ENCODE peak calls at places on chromosome 15, in five cellular contexts. Q is GM12865, D is DMS153, O is nucleus accumbens, K is foreskin melanocyte. X is an unnamed sample.

GRCh38 chr15:47331796-47332480 is 385.4 kb upstream of the SEMA6D start:
- DNase-seq in D (peak), Q (no peak), K (no peak), O (no peak), X (no peak)

GRCh38 chr15:52252781-52253180 is 42.8 kb downstream of the MYO5C start:
- DNase-seq in O (no peak), K (peak), D (no peak), Q (no peak), X (no peak)

GRCh38 chr15:94844188-94844532 is 612.8 kb downstream of the MCTP2 start:
- DNase-seq in O (no peak), Q (no peak), D (no peak), K (no peak), X (no peak)

GRCh38 chr15:42605281-42605744 is 29.9 kb downstream of the STARD9 start:
- DNase-seq in Q (peak), K (no peak), D (no peak), O (no peak), X (no peak)

GRCh38 chr15:27763514-27763913 is 335.6 kb downstream of the OCA2 start:
- DNase-seq in Q (no peak), K (no peak), D (no peak), O (no peak), X (no peak)

GRCh38 chr15:99209326-99209725 is 40.1 kb downstream of the TTC23 start:
- DNase-seq in K (no peak), O (no peak), D (no peak), Q (no peak), X (no peak)

GRCh38 chr15:46413799-46414198 is 779.0 kb downstream of the SQOR start:
- DNase-seq in D (no peak), Q (no peak), K (no peak), O (no peak), X (no peak)

GRCh38 chr15:45637552-45638033 is 2.8 kb downstream of the SQOR start:
- DNase-seq in O (no peak), D (no peak), Q (peak), K (peak), X (no peak)

GRCh38 chr15:91692596-91692995 is 160.9 kb upstream of the SLCO3A1 start:
- DNase-seq in Q (no peak), O (no peak), K (no peak), D (no peak), X (no peak)

GRCh38 chr15:90225504-90226234 is 8.1 kb downstream of the CIB1 start:
- DNase-seq in Q (no peak), D (peak), K (no peak), O (no peak), X (no peak)

GRCh38 chr15:35206060-35206675 is 121.1 kb upstream of the NANOGP8 start:
- DNase-seq in Q (peak), K (peak), D (no peak), O (no peak), X (no peak)

GRCh38 chr15:79969175-79969574 is 1.8 kb downstream of the BCL2A1 start:
- DNase-seq in Q (no peak), D (no peak), O (no peak), K (peak), X (no peak)

GRCh38 chr15:56410712-56411111 is 45.5 kb downstream of the TEX9 start:
- DNase-seq in D (no peak), O (no peak), K (no peak), Q (peak), X (no peak)

GRCh38 chr15:90101130-90101968 is 919 bp downstream of the IDH2 start:
- DNase-seq in Q (peak), D (no peak), O (peak), K (no peak), X (no peak)

GRCh38 chr15:50315814-50316630 is 39.0 kb downstream of the GABPB1 start:
- DNase-seq in O (no peak), K (peak), D (peak), Q (peak), X (no peak)

GRCh38 chr15:79004336-79004735 is 59.5 kb upstream of the CTSH start:
- DNase-seq in K (peak), O (no peak), Q (peak), D (peak), X (no peak)

GRCh38 chr15:65083262-65083701 is 6.7 kb downstream of the KBTBD13 start:
- DNase-seq in O (no peak), Q (no peak), K (peak), D (no peak), X (no peak)

GRCh38 chr15:88902491-88902835 is 7.1 kb upstream of the HAPLN3 start:
- DNase-seq in O (no peak), Q (no peak), K (no peak), D (no peak), X (no peak)

GRCh38 chr15:70299931-70300858 is 202.5 kb upstream of the TLE3 start:
- DNase-seq in O (no peak), K (no peak), Q (peak), D (peak), X (peak)

GRCh38 chr15:75713338-75713895 is 769 bp upstream of the CSPG4 start:
- DNase-seq in O (no peak), D (no peak), Q (no peak), K (no peak), X (no peak)

GRCh38 chr15:70687432-70687831 is 75.9 kb downstream of the UACA start:
- DNase-seq in D (no peak), Q (no peak), K (no peak), O (no peak), X (no peak)

GRCh38 chr15:51726302-51727073 is 11.0 kb downstream of the LYSMD2 start:
- DNase-seq in O (no peak), Q (peak), D (peak), K (peak), X (peak)

GRCh38 chr15:65633752-65634151 is 12.0 kb downstream of the SLC24A1 start:
- DNase-seq in Q (no peak), K (no peak), D (no peak), O (no peak), X (no peak)

GRCh38 chr15:67281714-67282113 is 27.1 kb downstream of the IQCH start:
- DNase-seq in K (no peak), Q (no peak), D (no peak), O (no peak), X (no peak)

GRCh38 chr15:45704329-45705249 is 69.8 kb downstream of the SQOR start:
- DNase-seq in O (no peak), K (peak), D (no peak), Q (no peak), X (no peak)

GRCh38 chr15:73374599-73374998 is 5.8 kb upstream of the HCN4 start:
- DNase-seq in D (no peak), K (no peak), Q (no peak), O (no peak), X (no peak)

GRCh38 chr15:52491460-52491859 is 37.2 kb downstream of the MYO5A start:
- DNase-seq in D (no peak), O (no peak), K (peak), Q (no peak), X (no peak)

GRCh38 chr15:39574416-39574815 is 6.5 kb upstream of the THBS1 start:
- DNase-seq in K (no peak), Q (no peak), D (no peak), O (no peak), X (no peak)